ENCODE peak calls at places on chromosome 5, in six cellular contexts. K is AG09319, Q is coronary artery, L is foreskin fibroblast, F is aorta, V is GM18507. B is an unnamed sample.

GRCh38 chr5:28808967-28809810 is 1770.8 kb upstream of the CDH9 start:
- DNase-seq in Q (no peak), L (no peak), K (no peak), V (no peak), F (peak; percentile 65), B (no peak)

GRCh38 chr5:115455241-115455640 is 89.3 kb downstream of the FEM1C start:
- DNase-seq in L (peak; percentile 92), K (no peak), Q (no peak), V (no peak), F (no peak), B (no peak)

GRCh38 chr5:180799902-180800801 is 2.5 kb downstream of the MGAT1 start:
- DNase-seq in F (no peak), Q (no peak), L (peak; percentile 92), V (no peak), K (no peak), B (no peak)

GRCh38 chr5:96254980-96255681 is 177.9 kb downstream of the PCSK1 start:
- DNase-seq in F (no peak), V (no peak), Q (no peak), L (peak; percentile 91), K (peak; percentile 91), B (no peak)

GRCh38 chr5:138873886-138874200 is 1.3 kb downstream of the LRRTM2 start:
- DNase-seq in K (no peak), Q (no peak), V (no peak), F (no peak), L (no peak), B (no peak)

GRCh38 chr5:145750194-145750593 is 84.9 kb downstream of the PRELID2 start:
- DNase-seq in F (no peak), V (no peak), K (peak; percentile 7), Q (no peak), L (peak; percentile 57), B (no peak)

GRCh38 chr5:93585054-93585751 is 2.2 kb downstream of the NR2F1 start:
- DNase-seq in V (no peak), K (no peak), L (peak; percentile 67), F (no peak), Q (no peak), B (no peak)

GRCh38 chr5:42317575-42317974 is 105.7 kb upstream of the GHR start:
- DNase-seq in F (no peak), Q (no peak), L (no peak), K (no peak), V (no peak), B (no peak)

GRCh38 chr5:132839426-132840301 is 9.2 kb upstream of the SHROOM1 start:
- DNase-seq in V (no peak), Q (no peak), F (no peak), L (peak; percentile 79), K (no peak), B (no peak)

GRCh38 chr5:68290260-68290674 is 74.7 kb downstream of the PIK3R1 start:
- DNase-seq in L (peak; percentile 87), V (no peak), K (no peak), F (no peak), Q (no peak), B (no peak)

GRCh38 chr5:76199321-76200318 is 116.4 kb downstream of the SV2C start:
- DNase-seq in F (no peak), V (no peak), L (no peak), K (no peak), Q (no peak), B (no peak)

GRCh38 chr5:131353991-131354390 is 90.1 kb downstream of the CDC42SE2 start:
- DNase-seq in F (no peak), Q (no peak), L (no peak), K (no peak), V (no peak), B (no peak)

GRCh38 chr5:136087961-136088871 is 44.4 kb upstream of the SMAD5 start:
- DNase-seq in K (peak; percentile 46), V (no peak), L (peak; percentile 25), Q (no peak), F (peak; percentile 87), B (no peak)

B was measured in GM12891.